ENCODE peak calls at places on chromosomes 1 and 21, in ten cellular contexts. J is activated T-cell treated with anti-CD3 and anti-CD28 coated beads for 1 hour; Z is NCI-H1092; R is H4; B is foreskin fibroblast; H is GM04504; T is stimulated activated CD8-positive, alpha-beta memory T cell treated with anti-CD3 and anti-CD28 coated beads, Interleukin-7, amount 100 ng/mL, for 48 hours; V is NCI-H1930; K is astrocyte of the hippocampus; C is EL. I is an unnamed sample.

GRCh38 chr1:171803056-171803455 is 21.6 kb downstream of the METTL13 start:
- DNase-seq in J (no peak), Z (no peak), R (no peak), B (peak; percentile 86), H (peak; percentile 81), T (no peak), V (no peak), K (no peak), C (no peak), I (no peak)

GRCh38 chr1:36327421-36328087 is 4.1 kb upstream of the EVA1B start:
- DNase-seq in J (no peak), Z (no peak), R (no peak), B (peak; percentile 73), H (no peak), T (no peak), V (no peak), K (no peak), C (peak; percentile 70), I (no peak)

GRCh38 chr1:156465747-156466365 is 34.7 kb downstream of the MEF2D start:
- DNase-seq in J (no peak), Z (no peak), R (no peak), B (no peak), H (no peak), T (no peak), V (peak; percentile 28), K (no peak), C (no peak), I (no peak)

GRCh38 chr1:9399510-9400424 is 107.1 kb downstream of the SPSB1 start:
- DNase-seq in J (no peak), Z (peak; percentile 55), R (no peak), B (no peak), H (no peak), T (no peak), V (no peak), K (peak; percentile 28), C (no peak), I (no peak)

GRCh38 chr1:87435484-87435883 is 106.8 kb downstream of the LMO4 start:
- DNase-seq in J (no peak), Z (no peak), R (peak; percentile 54), B (no peak), H (no peak), T (no peak), V (no peak), K (peak; percentile 76), C (no peak), I (peak; percentile 6)

GRCh38 chr1:210624722-210625121 is 296.0 kb downstream of the HHAT start:
- DNase-seq in J (no peak), Z (no peak), R (no peak), B (no peak), H (no peak), T (no peak), V (no peak), K (no peak), C (no peak), I (no peak)

GRCh38 chr1:30756206-30756544 is 1.4 kb downstream of the LAPTM5 start:
- DNase-seq in J (no peak), Z (no peak), R (no peak), B (no peak), H (no peak), T (no peak), V (no peak), K (no peak), C (no peak), I (no peak)

GRCh38 chr1:234893725-234894630 is 234.7 kb downstream of the TOMM20 start:
- DNase-seq in J (no peak), Z (peak; percentile 74), R (no peak), B (peak; percentile 60), H (no peak), T (peak; percentile 65), V (peak; percentile 63), K (peak; percentile 62), C (peak; percentile 76), I (no peak)

GRCh38 chr1:198880818-198881597 is 242.2 kb downstream of the PTPRC start:
- DNase-seq in J (no peak), Z (no peak), R (peak; percentile 80), B (peak; percentile 90), H (peak; percentile 85), T (no peak), V (no peak), K (peak; percentile 80), C (peak; percentile 93), I (peak; percentile 67)

GRCh38 chr1:173356211-173356762 is 120.8 kb upstream of the PRDX6 start:
- DNase-seq in J (no peak), Z (no peak), R (no peak), B (no peak), H (no peak), T (no peak), V (no peak), K (no peak), C (peak; percentile 29), I (no peak)

GRCh38 chr1:23727362-23727811 is 15.9 kb upstream of the ELOA start:
- DNase-seq in J (no peak), Z (no peak), R (peak; percentile 52), B (peak; percentile 83), H (peak; percentile 50), T (no peak), V (no peak), K (no peak), C (no peak), I (no peak)

GRCh38 chr1:45892068-45892785 is 88.8 kb downstream of the MAST2 start:
- DNase-seq in J (no peak), Z (no peak), R (peak; percentile 75), B (peak; percentile 83), H (peak; percentile 60), T (no peak), V (no peak), K (peak; percentile 95), C (peak; percentile 92), I (peak; percentile 89)

GRCh38 chr1:95548211-95548610 is 314.2 kb downstream of the RWDD3 start:
- DNase-seq in J (no peak), Z (no peak), R (no peak), B (no peak), H (no peak), T (no peak), V (no peak), K (no peak), C (no peak), I (no peak)

GRCh38 chr1:242005866-242006565 is 7.1 kb upstream of the MAP1LC3C start:
- DNase-seq in J (no peak), Z (no peak), R (no peak), B (no peak), H (no peak), T (no peak), V (no peak), K (peak; percentile 37), C (peak; percentile 65), I (peak; percentile 84)

GRCh38 chr1:17013598-17014320 is 2.0 kb upstream of the ATP13A2 start:
- DNase-seq in J (no peak), Z (no peak), R (no peak), B (no peak), H (no peak), T (no peak), V (no peak), K (no peak), C (no peak), I (no peak)

GRCh38 chr1:21966247-21967000 is 10.4 kb upstream of the CELA3B start:
- DNase-seq in J (no peak), Z (no peak), R (no peak), B (peak; percentile 70), H (peak; percentile 65), T (peak; percentile 2), V (no peak), K (peak; percentile 49), C (peak; percentile 83), I (no peak)

GRCh38 chr1:52544665-52545525 is 8.0 kb downstream of the TUT4 start:
- DNase-seq in J (no peak), Z (no peak), R (no peak), B (no peak), H (no peak), T (no peak), V (no peak), K (no peak), C (no peak), I (no peak)

GRCh38 chr1:227894306-227894721 is 53.4 kb downstream of the WNT9A start:
- DNase-seq in J (no peak), Z (no peak), R (no peak), B (no peak), H (no peak), T (no peak), V (no peak), K (no peak), C (no peak), I (no peak)

GRCh38 chr1:951364-951763 is 7.7 kb downstream of the NOC2L start:
- DNase-seq in J (no peak), Z (no peak), R (peak; percentile 40), B (no peak), H (no peak), T (no peak), V (no peak), K (no peak), C (no peak), I (no peak)

GRCh38 chr21:45543710-45544448 is 1.6 kb upstream of the SLC19A1 start:
- DNase-seq in J (no peak), Z (no peak), R (no peak), B (no peak), H (no peak), T (no peak), V (no peak), K (no peak), C (no peak), I (no peak)

GRCh38 chr1:5579966-5580365 is 412.3 kb downstream of the NPHP4 start:
- DNase-seq in J (no peak), Z (no peak), R (no peak), B (no peak), H (no peak), T (no peak), V (no peak), K (no peak), C (no peak), I (no peak)

GRCh38 chr1:50531601-50532000 is 108.4 kb upstream of the DMRTA2 start:
- DNase-seq in J (no peak), Z (no peak), R (no peak), B (no peak), H (no peak), T (no peak), V (no peak), K (no peak), C (peak; percentile 26), I (no peak)

GRCh38 chr1:66247415-66248208 is 286.3 kb upstream of the SGIP1 start:
- DNase-seq in J (no peak), Z (no peak), R (no peak), B (no peak), H (no peak), T (no peak), V (no peak), K (no peak), C (no peak), I (no peak)